ENCODE peak calls at places on chromosomes 12 and 14, in six cellular contexts. I is transverse colon, G is A549, Q is testis, H is tibial nerve, B is ovary. S is an unnamed sample.

GRCh38 chr12:67447180-67447579 is 178.0 kb downstream of the CAND1 start:
- DNase-seq in H (no peak), I (no peak), G (no peak), Q (no peak), B (no peak), S (no peak)

GRCh38 chr12:106274575-106275081 is 26.8 kb upstream of the CKAP4 start:
- DNase-seq in I (no peak), B (no peak), G (peak; percentile 25), Q (no peak), H (no peak), S (no peak)

GRCh38 chr12:42140901-42141300 is 3.8 kb downstream of the GXYLT1 start:
- DNase-seq in Q (peak; percentile 45), B (no peak), G (peak; percentile 59), H (no peak), I (no peak), S (no peak)

GRCh38 chr14:70638416-70638815 is 3.3 kb upstream of the TTC9 start:
- DNase-seq in H (no peak), Q (no peak), I (no peak), G (no peak), B (no peak), S (no peak)

GRCh38 chr12:72074956-72075355 is 136.3 kb downstream of the TPH2 start:
- DNase-seq in Q (no peak), H (no peak), I (no peak), B (no peak), G (no peak), S (no peak)

GRCh38 chr14:105748204-105748578 is 221.8 kb downstream of the TMEM121 start:
- DNase-seq in G (peak; percentile 22), B (no peak), Q (no peak), H (no peak), I (no peak), S (no peak)

GRCh38 chr12:45504606-45505005 is 224.9 kb upstream of the ARID2 start:
- DNase-seq in G (no peak), B (no peak), H (no peak), Q (no peak), I (no peak), S (no peak)

GRCh38 chr14:92564361-92565039 is 50.9 kb downstream of the RIN3 start:
- DNase-seq in I (no peak), H (no peak), B (no peak), G (no peak), Q (no peak), S (no peak)

GRCh38 chr14:30525833-30526232 is 33.1 kb upstream of the G2E3 start:
- DNase-seq in B (no peak), I (no peak), Q (no peak), H (no peak), G (no peak), S (no peak)

GRCh38 chr12:49021292-49021915 is 2.8 kb upstream of the PRKAG1 start:
- DNase-seq in B (no peak), I (peak; percentile 6), H (no peak), Q (no peak), G (no peak), S (no peak)

GRCh38 chr12:42884116-42884515 is 294.6 kb upstream of the PRICKLE1 start:
- DNase-seq in B (no peak), G (no peak), H (no peak), I (no peak), Q (no peak), S (no peak)

GRCh38 chr12:21478756-21479455 is 22.5 kb downstream of the RECQL start:
- DNase-seq in H (no peak), Q (no peak), B (no peak), G (no peak), I (no peak), S (no peak)

GRCh38 chr12:42135264-42135814 is 9.3 kb downstream of the GXYLT1 start:
- DNase-seq in B (no peak), H (no peak), I (no peak), G (no peak), Q (no peak), S (no peak)

GRCh38 chr12:14689996-14690395 is 6.4 kb downstream of the GUCY2C start:
- DNase-seq in B (no peak), I (no peak), Q (no peak), H (no peak), G (no peak), S (no peak)

GRCh38 chr14:50829472-50830043 is 1.4 kb downstream of the NIN start:
- DNase-seq in B (no peak), G (no peak), H (no peak), I (no peak), Q (no peak), S (no peak)

GRCh38 chr12:66159088-66159487 is 10.7 kb downstream of the TMBIM4 start:
- DNase-seq in Q (no peak), I (no peak), B (no peak), H (no peak), G (no peak), S (no peak)

GRCh38 chr12:78916845-78917480 is 52.4 kb downstream of the SYT1 start:
- DNase-seq in G (peak; percentile 26), B (no peak), Q (no peak), H (no peak), I (no peak), S (no peak)

GRCh38 chr12:94099191-94099983 is 49.0 kb upstream of the PLXNC1 start:
- DNase-seq in Q (no peak), H (no peak), B (no peak), G (no peak), I (no peak), S (peak; percentile 38)

GRCh38 chr12:89238593-89238992 is 113.7 kb downstream of the DUSP6 start:
- DNase-seq in Q (peak; percentile 16), I (no peak), B (peak; percentile 64), H (no peak), G (no peak), S (peak; percentile 22)

GRCh38 chr12:52519826-52520662 is at the start of gene KRT5:
- DNase-seq in B (no peak), Q (no peak), I (no peak), G (no peak), H (no peak), S (no peak)
- H3K4me3 ChIP-seq in B (no peak within 1 kb of the TSS), Q (no peak within 1 kb of the TSS), I (no peak within 1 kb of the TSS), G (no peak within 1 kb of the TSS), H (no peak within 1 kb of the TSS), S (no peak within 1 kb of the TSS)

GRCh38 chr14:61179061-61179675 is 102.0 kb downstream of the TMEM30B start:
- DNase-seq in G (peak; percentile 66), H (no peak), Q (no peak), B (no peak), I (no peak), S (no peak)
- H3K27ac ChIP-seq in G (peak overlapping the region; percentile 86), H (no peak overlapping the region), Q (no peak overlapping the region), B (no peak overlapping the region), I (no peak overlapping the region), S (no peak overlapping the region)

GRCh38 chr14:23537351-23538048 is 14.1 kb downstream of the ZFHX2 start:
- DNase-seq in H (no peak), I (no peak), B (no peak), G (no peak), Q (no peak), S (no peak)

GRCh38 chr14:23538785-23539184 is 12.8 kb downstream of the ZFHX2 start:
- DNase-seq in G (no peak), H (no peak), I (no peak), Q (no peak), B (no peak), S (peak; percentile 30)

GRCh38 chr14:23536494-23536893 is 15.1 kb downstream of the ZFHX2 start:
- DNase-seq in G (no peak), I (no peak), H (no peak), B (no peak), Q (no peak), S (no peak)

GRCh38 chr14:23539209-23539866 is 12.2 kb downstream of the ZFHX2 start:
- DNase-seq in B (no peak), G (peak; percentile 45), Q (peak; percentile 33), I (no peak), H (no peak), S (no peak)

GRCh38 chr14:23538049-23538718 is 13.4 kb downstream of the ZFHX2 start:
- DNase-seq in G (no peak), I (no peak), B (no peak), Q (no peak), H (no peak), S (no peak)
- TF ChIP-seq POLR2A in G (no peak), I (no peak), B (no peak), Q (no peak), H (no peak), S (no peak)

GRCh38 chr12:52278931-52279682 is 4.7 kb downstream of the KRT86 start:
- DNase-seq in G (peak; percentile 92), I (peak; percentile 81), B (peak; percentile 84), H (peak; percentile 42), Q (peak; percentile 81), S (peak; percentile 75)
- H3K4me3 ChIP-seq in G (peak overlapping the region; percentile 33), I (peak overlapping the region; percentile 37), B (no peak overlapping the region), H (no peak overlapping the region), Q (peak overlapping the region; percentile 21), S (no peak overlapping the region)

GRCh38 chr12:39406257-39406656 is 36.7 kb downstream of the KIF21A start:
- DNase-seq in B (no peak), G (no peak), Q (peak; percentile 28), I (no peak), H (no peak), S (no peak)
- H3K27ac ChIP-seq in B (no peak overlapping the region), G (no peak overlapping the region), Q (no peak overlapping the region), I (no peak overlapping the region), H (no peak overlapping the region), S (no peak overlapping the region)

GRCh38 chr12:53480425-53481107 is 18.7 kb downstream of the MAP3K12 start:
- DNase-seq in G (no peak), Q (no peak), B (no peak), I (no peak), H (no peak), S (no peak)
- TF ChIP-seq POLR2A in G (no peak), Q (no peak), B (no peak), I (no peak), H (no peak), S (no peak)

GRCh38 chr12:124394462-124395128 is 99.7 kb downstream of the RFLNA start:
- DNase-seq in I (no peak), B (peak; percentile 62), Q (peak; percentile 78), H (no peak), G (peak; percentile 61), S (no peak)
- H3K4me3 ChIP-seq in I (no peak overlapping the region), B (no peak overlapping the region), Q (no peak overlapping the region), H (no peak overlapping the region), G (no peak overlapping the region), S (no peak overlapping the region)

GRCh38 chr12:7017870-7018349 is 366 bp downstream of the LPCAT3 start:
- DNase-seq in I (peak; percentile 50), Q (peak; percentile 28), B (no peak), H (peak; percentile 15), G (no peak), S (no peak)
- H3K27ac ChIP-seq in I (peak overlapping the region; percentile 96), Q (peak overlapping the region; percentile 84), B (peak overlapping the region; percentile 74), H (peak overlapping the region; percentile 93), G (peak overlapping the region; percentile 88), S (peak overlapping the region; percentile 84)

DNA sequence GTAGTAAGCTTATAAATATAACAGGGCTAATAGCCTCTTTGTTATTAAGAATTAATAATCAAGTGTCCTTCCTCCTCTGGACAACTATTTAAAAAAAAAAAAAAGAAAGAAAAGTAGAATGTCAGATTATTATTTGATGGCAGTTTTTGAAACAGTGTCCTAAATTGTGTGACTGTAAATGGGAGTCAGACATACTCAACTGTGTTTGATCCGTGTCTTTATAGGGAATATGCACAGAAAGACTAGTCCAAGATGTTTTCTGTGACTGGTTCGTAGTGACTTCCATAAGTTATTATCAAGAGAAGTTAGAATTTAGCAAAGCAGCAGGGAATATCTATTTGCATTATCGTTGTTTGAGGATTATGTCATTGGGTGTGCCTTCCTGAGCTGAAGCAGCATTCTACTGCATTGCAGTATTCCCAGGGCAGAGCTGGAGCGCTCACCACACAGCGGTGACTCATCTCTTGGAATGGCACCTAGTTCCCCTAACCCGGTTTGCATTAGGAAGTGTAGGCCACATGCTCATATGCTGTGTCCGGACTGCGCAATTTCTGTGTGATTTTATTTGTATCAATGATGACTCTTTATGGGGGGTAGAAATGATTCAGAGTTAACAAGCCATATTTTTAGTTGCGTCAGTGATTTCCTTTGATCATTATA is 7.9 kb downstream of the DYNC1H1 start:
- DNase-seq in H (peak; percentile 62), Q (peak; percentile 80), G (peak; percentile 97), I (peak; percentile 83), B (peak; percentile 59), S (peak; percentile 79)
- TF ChIP-seq POLR2A in H (no peak), Q (no peak), G (no peak), I (no peak), B (no peak), S (no peak)